ENCODE peak calls at places on chromosome 22, in six cellular contexts. U, G, I, R, T and F are unnamed samples. For H3K4me1, the result is how much of the 10 kb centered on the place peaks cover.

GRCh38 chr22:25365491-25366261 is 146.2 kb downstream of the CRYBB2 start:
- DNase-seq in T (no peak), R (no peak), U (peak), I (no peak), G (peak), F (peak)

GRCh38 chr22:29799217-29799680 is 32.1 kb downstream of the UQCR10 start:
- DNase-seq in U (peak), G (peak), I (no peak), T (peak), R (peak), F (peak)

GRCh38 chr22:22556995-22557925 is 1.8 kb downstream of the PRAME start:
- DNase-seq in R (no peak), U (no peak), I (no peak), T (peak), G (no peak), F (no peak)

GRCh38 chr22:40204331-40205116 is 26.8 kb downstream of the TNRC6B start:
- DNase-seq in I (no peak), G (no peak), U (peak), R (peak), T (no peak), F (peak)

GRCh38 chr22:43031617-43032016 is 16.7 kb upstream of the PACSIN2 start:
- DNase-seq in I (no peak), U (no peak), T (no peak), R (no peak), G (no peak), F (no peak)

GRCh38 chr22:41217553-41218157 is 12.5 kb downstream of the L3MBTL2 start:
- DNase-seq in T (no peak), U (peak), I (peak), R (peak), G (peak), F (peak)

GRCh38 chr22:21571679-21572078 is 4.2 kb downstream of the UBE2L3 start:
- DNase-seq in I (no peak), T (no peak), R (no peak), G (no peak), U (no peak), F (no peak)

GRCh38 chr22:32144875-32145274 is 14.2 kb downstream of the C22orf42 start:
- DNase-seq in T (no peak), R (no peak), G (no peak), U (no peak), I (peak), F (no peak)

GRCh38 chr22:44026630-44027511 is 2.8 kb downstream of the PARVB start:
- DNase-seq in I (peak), R (peak), T (no peak), U (no peak), G (peak), F (peak)

GRCh38 chr22:50177537-50178470 is 7.3 kb downstream of the PANX2 start:
- DNase-seq in R (no peak), T (no peak), G (no peak), I (no peak), U (no peak), F (peak)

GRCh38 chr22:21985214-21985613 is 2.6 kb upstream of the TOP3B start:
- DNase-seq in G (no peak), T (no peak), I (no peak), U (no peak), R (no peak), F (no peak)

GRCh38 chr22:27311666-27312566 is 489.6 kb downstream of the MN1 start:
- DNase-seq in G (no peak), T (no peak), I (no peak), R (no peak), U (no peak), F (no peak)

GRCh38 chr22:29642694-29643093 is 39.3 kb downstream of the NF2 start:
- DNase-seq in T (no peak), U (no peak), R (no peak), G (no peak), I (no peak), F (no peak)

GRCh38 chr22:28023036-28023435 is 104.0 kb upstream of the PITPNB start:
- DNase-seq in R (no peak), I (no peak), U (no peak), G (no peak), T (no peak), F (no peak)

GRCh38 chr22:43802897-43803495 is 9.1 kb downstream of the EFCAB6 start:
- DNase-seq in G (no peak), T (no peak), U (no peak), R (no peak), I (no peak), F (no peak)

GRCh38 chr22:29308791-29309262 is 2.4 kb downstream of the GAS2L1 start:
- DNase-seq in G (no peak), R (peak), U (no peak), I (peak), T (no peak), F (no peak)

GRCh38 chr22:49958961-49959781 is 1.4 kb upstream of the PIM3 start:
- DNase-seq in U (no peak), G (peak), R (no peak), I (no peak), T (no peak), F (peak)

GRCh38 chr22:40273319-40273718 is 73.0 kb upstream of the ADSL start:
- DNase-seq in G (no peak), T (no peak), R (no peak), I (no peak), U (no peak), F (no peak)

GRCh38 chr22:27456696-27457503 is 344.7 kb downstream of the MN1 start:
- DNase-seq in I (no peak), G (no peak), R (peak), T (peak), U (peak), F (no peak)

GRCh38 chr22:30582788-30583575 is 8.5 kb upstream of the GAL3ST1 start:
- DNase-seq in U (no peak), T (no peak), R (no peak), I (no peak), G (no peak), F (no peak)

GRCh38 chr22:39123811-39124668 is 27.0 kb downstream of the APOBEC3H start:
- DNase-seq in U (no peak), G (no peak), I (no peak), R (no peak), T (no peak), F (no peak)

GRCh38 chr22:28922540-28923244 is 39.3 kb downstream of the ZNRF3 start:
- DNase-seq in I (no peak), U (no peak), G (no peak), T (no peak), R (no peak), F (no peak)

GRCh38 chr22:49960967-49961600 is 512 bp downstream of the PIM3 start:
- DNase-seq in I (no peak), G (peak), U (no peak), T (peak), R (no peak), F (peak)

GRCh38 chr22:28574159-28574788 is 105.4 kb downstream of the TTC28 start:
- DNase-seq in G (no peak), I (no peak), R (no peak), T (no peak), U (no peak), F (no peak)

GRCh38 chr22:50118557-50119168 is 28.9 kb downstream of the MOV10L1 start:
- DNase-seq in U (peak), T (peak), I (no peak), R (peak), G (no peak), F (no peak)

GRCh38 chr22:27419473-27419872 is 382.1 kb downstream of the MN1 start:
- DNase-seq in U (no peak), R (peak), G (no peak), I (no peak), T (no peak), F (no peak)

GRCh38 chr22:30031328-30031727 is 48.9 kb upstream of the HORMAD2 start:
- DNase-seq in T (no peak), R (no peak), I (no peak), G (no peak), U (no peak), F (no peak)

GRCh38 chr22:40426671-40427070 is 56.3 kb downstream of the SGSM3 start:
- DNase-seq in R (peak), I (no peak), U (peak), G (no peak), T (no peak), F (no peak)

GRCh38 chr22:36315325-36315724 is 62.4 kb downstream of the APOL1 start:
- DNase-seq in R (no peak), U (no peak), T (no peak), G (no peak), I (no peak), F (no peak)
- H3K27ac ChIP-seq in R (no peak), U (no peak), T (no peak), G (peak), I (no peak), F (no peak)

GRCh38 chr22:36824655-36825054 is 7.8 kb upstream of the PVALB start:
- DNase-seq in R (no peak), T (no peak), I (no peak), G (no peak), U (no peak), F (no peak)
- H3K4me3 ChIP-seq in R (no peak), T (no peak), I (no peak), G (no peak), U (no peak), F (no peak)

DNA sequence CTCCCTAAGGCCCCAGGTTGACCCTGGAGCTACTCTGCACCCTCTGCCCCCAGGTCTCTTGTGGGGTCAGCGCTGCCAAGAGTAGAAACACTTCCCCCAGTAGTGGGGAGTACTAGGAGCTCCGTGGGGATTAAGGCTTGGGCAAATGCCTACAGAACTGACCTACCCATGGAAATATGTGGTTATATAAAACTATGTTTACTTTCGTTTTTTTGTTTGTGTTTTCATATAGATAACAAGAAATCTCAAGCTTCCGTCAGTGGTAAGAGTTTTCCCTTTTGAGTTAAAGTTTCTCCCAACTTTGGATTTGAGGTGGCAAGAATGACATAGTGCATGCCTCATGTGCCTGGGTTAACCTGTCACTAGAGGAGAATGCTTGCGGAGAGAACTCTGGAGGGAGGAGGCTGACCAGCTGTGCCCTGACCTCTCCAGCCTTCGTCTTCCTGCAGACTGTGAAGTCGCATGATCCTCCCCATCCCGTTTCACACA is 45.5 kb downstream of the MED15 start:
- DNase-seq in G (no peak), U (no peak), T (no peak), R (peak), I (no peak), F (peak)
- H3K4me1 ChIP-seq in G (half or more), U (under half), T (under half), R (under half), I (half or more), F (half or more)

GRCh38 chr22:45526768-45527360 is 24.2 kb downstream of the FBLN1 start:
- DNase-seq in U (no peak), I (no peak), R (peak), G (no peak), T (no peak), F (no peak)

GRCh38 chr22:45525480-45525879 is 22.8 kb downstream of the FBLN1 start:
- DNase-seq in U (no peak), I (no peak), T (no peak), G (no peak), R (no peak), F (no peak)

GRCh38 chr22:45524157-45524556 is 21.5 kb downstream of the FBLN1 start:
- DNase-seq in R (no peak), U (no peak), G (no peak), I (no peak), T (no peak), F (no peak)

GRCh38 chr22:45526263-45526662 is 23.6 kb downstream of the FBLN1 start:
- DNase-seq in R (no peak), I (no peak), T (no peak), U (no peak), G (no peak), F (peak)

GRCh38 chr22:45524966-45525365 is 22.3 kb downstream of the FBLN1 start:
- DNase-seq in T (no peak), G (no peak), I (no peak), U (no peak), R (no peak), F (no peak)
- H3K27ac ChIP-seq in T (no peak), G (peak), I (no peak), U (no peak), R (no peak), F (no peak)

GRCh38 chr22:23815781-23816551 is 22.8 kb downstream of the DERL3 start:
- DNase-seq in U (no peak), R (no peak), G (no peak), I (no peak), T (no peak), F (no peak)
- H3K4me3 ChIP-seq in U (no peak), R (no peak), G (no peak), I (no peak), T (no peak), F (no peak)

DNA sequence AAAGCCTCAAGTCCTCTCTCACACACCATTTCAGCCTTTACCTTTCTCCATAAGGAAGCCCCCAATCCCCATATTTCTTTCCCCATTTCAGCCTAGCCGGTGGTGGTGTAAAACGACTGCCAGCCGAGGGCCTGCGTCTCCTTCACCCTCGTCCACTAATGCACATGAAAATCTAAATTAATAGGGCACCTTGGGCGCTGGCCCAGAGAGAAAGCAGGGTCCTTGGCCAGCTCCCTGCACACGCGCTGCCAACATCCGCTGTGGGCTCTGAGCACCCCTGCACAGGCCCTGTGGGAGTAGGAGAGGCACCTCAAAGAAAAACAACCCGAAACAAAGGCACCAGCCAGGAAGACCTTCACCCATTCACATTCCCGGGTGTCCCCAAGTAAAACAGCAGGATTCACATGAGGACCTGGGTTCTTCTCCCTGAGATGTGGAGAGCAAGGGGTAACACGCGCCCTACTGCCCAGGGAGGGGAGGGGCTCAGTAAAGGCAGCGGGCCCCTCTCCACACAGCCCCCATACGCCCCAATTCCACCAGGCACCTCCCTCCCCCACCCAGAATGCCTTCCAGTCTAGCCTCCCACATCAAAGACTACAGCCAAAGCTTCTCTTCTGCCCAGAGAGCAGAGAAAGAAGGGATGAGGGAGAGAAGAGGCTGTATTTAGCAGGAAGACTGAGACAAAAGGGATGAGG is 79.1 kb downstream of the MICAL3 start:
- DNase-seq in T (no peak), I (no peak), R (no peak), U (no peak), G (no peak), F (no peak)
- H3K4me1 ChIP-seq in T (under half), I (under half), R (under half), U (under half), G (under half), F (under half)

GRCh38 chr22:46376908-46377565 is 41.5 kb downstream of the TRMU start:
- DNase-seq in G (no peak), T (no peak), I (no peak), U (no peak), R (no peak), F (no peak)

GRCh38 chr22:46378499-46379300 is 43.2 kb downstream of the TRMU start:
- DNase-seq in R (no peak), U (no peak), T (no peak), G (no peak), I (no peak), F (no peak)

GRCh38 chr22:46379301-46379930 is 43.9 kb downstream of the TRMU start:
- DNase-seq in U (no peak), G (peak), T (peak), I (no peak), R (no peak), F (no peak)

GRCh38 chr22:46376096-46376495 is 40.6 kb downstream of the TRMU start:
- DNase-seq in I (no peak), R (no peak), U (no peak), G (no peak), T (no peak), F (no peak)

GRCh38 chr22:46377566-46378498 is 42.3 kb downstream of the TRMU start:
- DNase-seq in T (peak), R (no peak), G (peak), U (peak), I (no peak), F (no peak)
- H3K27ac ChIP-seq in T (peak), R (no peak), G (peak), U (no peak), I (no peak), F (no peak)

DNA sequence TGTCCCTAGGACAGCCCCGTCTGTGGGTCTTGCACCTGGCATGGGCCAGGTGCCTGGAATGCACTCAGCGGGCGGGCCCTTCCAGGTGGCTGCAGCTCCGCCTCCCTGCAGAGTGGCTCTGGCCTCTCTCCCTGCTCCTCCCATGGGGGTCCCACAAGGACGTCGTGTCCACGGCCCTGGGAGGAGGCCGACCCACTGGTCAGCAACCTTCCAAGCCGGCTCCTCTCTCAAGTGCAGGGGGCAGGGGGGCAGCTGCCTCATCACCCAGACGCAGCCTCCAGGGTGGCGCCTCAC is 41.9 kb downstream of the CERK start:
- DNase-seq in I (no peak), R (no peak), U (no peak), G (peak), T (no peak), F (no peak)
- H3K4me3 ChIP-seq in I (no peak), R (no peak), U (no peak), G (no peak), T (no peak), F (no peak)

GRCh38 chr22:20013382-20013871 is 3.2 kb downstream of the ARVCF start:
- DNase-seq in G (peak), I (peak), R (peak), U (peak), T (peak), F (peak)

GRCh38 chr22:20011123-20011992 is 5.3 kb downstream of the ARVCF start:
- DNase-seq in G (no peak), T (no peak), R (no peak), U (no peak), I (no peak), F (peak)

GRCh38 chr22:20010307-20011122 is 6.1 kb downstream of the ARVCF start:
- DNase-seq in I (no peak), R (no peak), U (no peak), T (no peak), G (no peak), F (peak)

GRCh38 chr22:20012741-20013331 is 3.8 kb downstream of the ARVCF start:
- DNase-seq in U (no peak), T (no peak), G (no peak), I (no peak), R (no peak), F (no peak)

DNA sequence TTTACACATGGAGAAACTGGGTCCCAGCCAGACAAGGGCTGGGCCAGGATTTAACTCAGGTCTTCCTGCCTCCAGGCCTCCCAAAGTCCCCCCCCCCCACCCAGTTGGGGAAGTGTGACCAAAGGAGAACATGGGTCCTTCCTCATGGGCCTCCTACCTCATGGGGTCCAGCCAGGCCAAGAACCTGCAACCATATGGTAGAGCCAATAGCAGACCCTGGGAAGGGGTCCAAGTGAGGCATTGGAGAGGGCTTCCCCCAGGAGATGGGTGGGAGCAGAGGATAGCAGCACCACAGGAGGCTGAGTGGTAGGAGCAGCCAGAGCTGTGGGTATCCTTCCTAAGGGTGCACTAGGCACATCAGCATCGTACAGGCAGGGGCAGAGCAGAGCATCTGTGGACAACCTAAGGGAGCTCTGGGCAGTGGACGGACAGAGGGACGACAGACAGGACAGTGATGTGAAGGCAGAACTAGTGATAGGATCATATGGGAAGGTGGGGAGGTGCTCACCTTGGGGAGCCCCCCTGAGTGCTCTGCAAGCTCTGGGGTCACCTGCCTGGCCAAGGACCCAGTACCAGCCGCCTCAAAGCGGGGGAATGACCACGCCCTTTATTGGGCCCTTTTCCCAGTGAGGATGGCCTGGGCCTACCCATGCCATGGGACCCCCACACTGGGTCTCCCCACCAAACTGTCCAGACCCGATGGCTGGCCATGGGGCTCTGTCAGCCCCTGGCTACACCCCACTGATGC is 4.5 kb downstream of the ARVCF start:
- DNase-seq in T (no peak), I (no peak), R (no peak), G (no peak), U (no peak), F (peak)
- H3K4me1 ChIP-seq in T (under half), I (under half), R (under half), G (under half), U (under half), F (under half)

DNA sequence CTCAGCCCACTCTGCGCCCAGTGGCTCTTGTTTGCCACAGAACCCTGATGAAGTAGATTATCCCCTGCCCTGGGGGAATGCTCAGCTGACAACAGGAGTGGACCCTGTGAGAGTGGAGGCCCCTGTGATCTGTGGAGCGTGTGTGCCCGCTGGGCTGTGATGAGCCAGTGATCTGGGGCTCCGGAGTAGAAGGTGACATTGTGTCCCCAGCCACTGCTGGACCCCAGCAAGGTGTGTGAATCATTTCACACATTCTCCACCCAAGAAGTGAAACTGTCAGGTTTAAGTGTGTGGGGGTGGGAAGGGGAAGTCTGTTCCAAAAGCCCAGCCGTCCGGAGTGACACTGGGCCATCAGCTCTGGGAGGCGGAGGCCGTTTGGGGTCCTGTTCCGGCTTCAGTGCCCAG is 33.1 kb upstream of the GRAMD4 start:
- DNase-seq in G (no peak), U (no peak), T (no peak), R (no peak), I (peak), F (no peak)
- H3K27ac ChIP-seq in G (peak), U (no peak), T (no peak), R (no peak), I (peak), F (no peak)